ENCODE peak calls at places on chromosomes 16 and 17, in seven cellular contexts. J is Kasumi-1; M is fibroblast of lung; Q is NCI-H1092; X is hepatocyte; R is stimulated activated CD8-positive, alpha-beta memory T cell treated with anti-CD3 and anti-CD28 coated beads, Interleukin-7, amount 100 ng/mL, for 4 hours; B is MM.1S. G is an unnamed sample.

GRCh38 chr17:50459081-50459676 is 9.5 kb downstream of the CHAD start:
- DNase-seq in M (peak; percentile 12), B (no peak), Q (no peak), X (peak; percentile 63), J (no peak), R (no peak), G (no peak)

GRCh38 chr17:29747660-29748059 is 124.9 kb upstream of the CORO6 start:
- DNase-seq in J (no peak), R (no peak), Q (no peak), B (no peak), X (no peak), M (no peak), G (peak; percentile 27)

GRCh38 chr16:81035975-81036750 is 521 bp downstream of the ATMIN start:
- DNase-seq in Q (peak; percentile 23), J (peak; percentile 42), B (peak; percentile 39), R (no peak), X (peak; percentile 67), M (peak; percentile 15), G (peak; percentile 12)

GRCh38 chr16:28058839-28059589 is 4.5 kb downstream of the GSG1L start:
- DNase-seq in M (no peak), Q (no peak), X (no peak), B (no peak), R (no peak), J (no peak), G (no peak)

GRCh38 chr16:29743827-29744531 is 1.8 kb downstream of the C16orf54 start:
- DNase-seq in J (no peak), X (no peak), M (no peak), R (no peak), Q (no peak), B (no peak), G (no peak)

GRCh38 chr17:2421315-2422147 is 20.7 kb upstream of the MNT start:
- DNase-seq in Q (no peak), J (no peak), B (no peak), M (peak; percentile 58), X (no peak), R (no peak), G (no peak)

GRCh38 chr16:68792465-68793324 is 50.6 kb upstream of the TANGO6 start:
- DNase-seq in Q (no peak), J (no peak), M (peak; percentile 66), B (no peak), R (no peak), X (peak; percentile 66), G (peak; percentile 68)

GRCh38 chr16:29804455-29805231 is 1.7 kb upstream of the MAZ start:
- DNase-seq in J (no peak), B (peak; percentile 54), Q (peak; percentile 36), X (no peak), R (no peak), M (peak; percentile 33), G (peak; percentile 34)

GRCh38 chr16:11133344-11133921 is 122.6 kb downstream of the SOCS1 start:
- DNase-seq in B (no peak), Q (no peak), X (peak; percentile 93), J (no peak), M (peak; percentile 96), R (no peak), G (peak; percentile 91)

GRCh38 chr17:82664276-82664575 is 16.0 kb upstream of the WDR45B start:
- DNase-seq in Q (no peak), X (no peak), R (no peak), B (no peak), J (no peak), M (no peak), G (no peak)

GRCh38 chr16:11722468-11722808 is 20.2 kb downstream of the TXNDC11 start:
- DNase-seq in M (no peak), B (no peak), X (no peak), J (no peak), R (no peak), Q (no peak), G (no peak)

GRCh38 chr17:69466905-69467630 is 52.6 kb downstream of the MAP2K6 start:
- DNase-seq in Q (no peak), B (no peak), R (no peak), J (no peak), X (peak; percentile 23), M (peak; percentile 42), G (no peak)

GRCh38 chr17:9343513-9343912 is 232.1 kb downstream of the STX8 start:
- DNase-seq in J (no peak), X (peak; percentile 47), Q (no peak), R (no peak), B (no peak), M (no peak), G (no peak)

GRCh38 chr17:79207957-79208356 is 133.3 kb downstream of the ENGASE start:
- DNase-seq in B (no peak), R (no peak), Q (no peak), X (no peak), J (no peak), M (no peak), G (no peak)

GRCh38 chr17:31373150-31374082 is 18.1 kb upstream of the RAB11FIP4 start:
- DNase-seq in B (peak; percentile 74), J (peak; percentile 94), X (peak; percentile 57), M (peak; percentile 81), Q (no peak), R (no peak), G (peak; percentile 64)

GRCh38 chr16:79876332-79876730 is 275.8 kb upstream of the MAF start:
- DNase-seq in M (no peak), B (peak; percentile 56), Q (no peak), R (no peak), X (no peak), J (no peak), G (no peak)

GRCh38 chr17:47205419-47205963 is 3.7 kb upstream of the MYL4 start:
- DNase-seq in J (no peak), M (peak; percentile 50), B (peak; percentile 95), R (peak; percentile 48), X (peak; percentile 52), Q (no peak), G (peak; percentile 69)

GRCh38 chr17:9658593-9659211 is 13.4 kb downstream of the USP43 start:
- DNase-seq in X (peak; percentile 67), Q (no peak), B (no peak), R (no peak), J (no peak), M (no peak), G (peak; percentile 56)

GRCh38 chr17:51608251-51608933 is 348.0 kb downstream of the UTP18 start:
- DNase-seq in J (no peak), M (no peak), R (no peak), X (no peak), B (peak; percentile 3), Q (no peak), G (no peak)

GRCh38 chr17:40490289-40490853 is 11.1 kb downstream of the TNS4 start:
- DNase-seq in X (peak; percentile 70), M (peak; percentile 81), R (no peak), J (no peak), B (no peak), Q (no peak), G (peak; percentile 71)

GRCh38 chr17:80848449-80849102 is 143.1 kb upstream of the CHMP6 start:
- DNase-seq in J (no peak), X (no peak), M (no peak), B (no peak), Q (no peak), R (no peak), G (no peak)

GRCh38 chr16:58451945-58452401 is 48.0 kb upstream of the NDRG4 start:
- DNase-seq in B (no peak), Q (no peak), M (peak; percentile 5), X (peak; percentile 52), J (no peak), R (no peak), G (peak; percentile 8)

GRCh38 chr16:81517150-81517499 is 72.5 kb downstream of the CMIP start:
- DNase-seq in X (no peak), R (no peak), M (no peak), J (no peak), Q (no peak), B (no peak), G (no peak)

GRCh38 chr17:17087424-17088103 is 45.3 kb downstream of the MPRIP start:
- DNase-seq in Q (no peak), B (no peak), J (no peak), R (no peak), M (no peak), X (no peak), G (no peak)

GRCh38 chr17:3976675-3977171 is 12.5 kb upstream of the ATP2A3 start:
- DNase-seq in J (no peak), M (no peak), R (no peak), Q (peak; percentile 81), B (no peak), X (no peak), G (no peak)

GRCh38 chr17:65987988-65988387 is 203.9 kb downstream of the CEP112 start:
- DNase-seq in Q (peak; percentile 7), R (no peak), B (peak; percentile 49), M (peak; percentile 57), J (peak; percentile 66), X (peak; percentile 35), G (peak; percentile 10)

GRCh38 chr17:2631211-2631610 is 37.8 kb downstream of the PAFAH1B1 start:
- DNase-seq in Q (no peak), R (no peak), B (no peak), J (no peak), X (no peak), M (no peak), G (no peak)

GRCh38 chr17:10295728-10296343 is 77.0 kb downstream of the MYH13 start:
- DNase-seq in R (no peak), Q (no peak), X (peak; percentile 82), J (peak; percentile 41), B (peak; percentile 25), M (peak; percentile 56), G (no peak)

GRCh38 chr17:29376667-29377268 is 13.4 kb upstream of the TAOK1 start:
- DNase-seq in X (peak; percentile 75), M (peak; percentile 92), B (no peak), R (no peak), Q (no peak), J (peak; percentile 48), G (peak; percentile 83)

GRCh38 chr16:23788653-23789052 is 33.8 kb downstream of the CHP2 start:
- DNase-seq in R (no peak), B (no peak), Q (no peak), J (peak; percentile 31), M (no peak), X (no peak), G (no peak)

GRCh38 chr16:64416232-64417010 is 705.4 kb downstream of the CDH11 start:
- DNase-seq in X (no peak), B (peak; percentile 52), J (no peak), M (peak; percentile 52), Q (no peak), R (no peak), G (peak; percentile 38)

GRCh38 chr17:66523378-66524174 is 221.2 kb downstream of the PRKCA start:
- DNase-seq in R (no peak), M (peak; percentile 88), B (no peak), J (no peak), X (peak; percentile 51), Q (no peak), G (no peak)

GRCh38 chr17:32565401-32565800 is 78.6 kb downstream of the CDK5R1 start:
- DNase-seq in J (no peak), B (peak; percentile 19), M (no peak), X (no peak), Q (no peak), R (no peak), G (no peak)

GRCh38 chr16:49967012-49967559 is 57.9 kb upstream of the CNEP1R1 start:
- DNase-seq in R (no peak), X (no peak), Q (no peak), J (no peak), M (no peak), B (no peak), G (no peak)

GRCh38 chr16:2331932-2332267 is 8.6 kb downstream of the ABCA3 start:
- DNase-seq in X (no peak), B (no peak), R (no peak), Q (no peak), J (no peak), M (no peak), G (no peak)

GRCh38 chr17:1469231-1469852 is 13.3 kb upstream of the CRK start:
- DNase-seq in J (no peak), Q (no peak), M (no peak), B (no peak), R (no peak), X (no peak), G (no peak)

GRCh38 chr16:49354991-49355390 is 18.6 kb upstream of the C16orf78 start:
- DNase-seq in R (no peak), B (no peak), M (no peak), J (no peak), X (no peak), Q (no peak), G (no peak)

GRCh38 chr16:2231016-2231931 is 5.0 kb upstream of the DNASE1L2 start:
- DNase-seq in X (no peak), B (no peak), Q (no peak), M (no peak), J (no peak), R (no peak), G (no peak)

G was measured in fibroblast of gingiva.